ENCODE peak calls at places on chromosomes 4 and X, in five cellular contexts. F, E, O, Z and R are unnamed samples.

GRCh38 chr4:39166177-39166576 is 16.2 kb upstream of the WDR19 start:
- DNase-seq in O (no peak), Z (no peak), E (no peak), F (no peak), R (no peak)

GRCh38 chr4:88843067-88843723 is 145.6 kb upstream of the NAP1L5 start:
- DNase-seq in E (no peak), F (no peak), Z (no peak), O (no peak), R (no peak)

GRCh38 chr4:2793920-2794706 is 1.2 kb downstream of the SH3BP2 start:
- DNase-seq in O (no peak), F (peak; percentile 27), Z (no peak), E (no peak), R (peak; percentile 39)

GRCh38 chrX:70998402-70999027 is 67.6 kb upstream of the SLC7A3 start:
- DNase-seq in E (peak; percentile 5), F (peak; percentile 38), O (peak; percentile 30), Z (no peak), R (peak; percentile 59)

GRCh38 chr4:76476606-76477005 is 41.6 kb downstream of the SHROOM3 start:
- DNase-seq in Z (no peak), F (no peak), E (no peak), O (no peak), R (peak; percentile 25)

GRCh38 chr4:7805533-7806079 is 134.1 kb downstream of the AFAP1 start:
- DNase-seq in F (peak; percentile 73), Z (no peak), O (no peak), E (no peak), R (peak; percentile 95)

GRCh38 chrX:71143508-71143907 is 1.1 kb upstream of the NLGN3 start:
- DNase-seq in O (no peak), E (no peak), F (peak; percentile 7), Z (no peak), R (no peak)

GRCh38 chr4:100372432-100372831 is 145.4 kb downstream of the EMCN start:
- DNase-seq in Z (no peak), O (no peak), E (no peak), F (no peak), R (peak; percentile 21)